ENCODE peak calls at places on chromosomes 11 and 22, in six cellular contexts. One of them, this sample, is unnamed.

GRCh38 chr22:24523873-24524272 is 28.7 kb downstream of the UPB1 start:
- DNase-seq in AG04450: no peak
- DNase-seq in stimulated activated CD8-positive, alpha-beta memory T cell treated with anti-CD3 and anti-CD28 coated beads, Interleukin-2, amount 100 ng/mL, for 1 hour: no peak
- DNase-seq in Calu3: no peak
- DNase-seq in activated CD4-positive, alpha-beta T cell treated with anti-CD3 and anti-CD28 coated beads for 48 hours: no peak
- DNase-seq in HS-5: no peak
- DNase-seq in this sample: peak; percentile 43

GRCh38 chr11:134439181-134439580 is 27.1 kb upstream of the B3GAT1 start:
- DNase-seq in AG04450: no peak
- DNase-seq in stimulated activated CD8-positive, alpha-beta memory T cell treated with anti-CD3 and anti-CD28 coated beads, Interleukin-2, amount 100 ng/mL, for 1 hour: no peak
- DNase-seq in Calu3: peak; percentile 7
- DNase-seq in activated CD4-positive, alpha-beta T cell treated with anti-CD3 and anti-CD28 coated beads for 48 hours: no peak
- DNase-seq in HS-5: no peak
- DNase-seq in this sample: no peak

GRCh38 chr11:128190312-128190711 is 397.0 kb downstream of the ETS1 start:
- DNase-seq in AG04450: no peak
- DNase-seq in stimulated activated CD8-positive, alpha-beta memory T cell treated with anti-CD3 and anti-CD28 coated beads, Interleukin-2, amount 100 ng/mL, for 1 hour: peak; percentile 6
- DNase-seq in Calu3: no peak
- DNase-seq in activated CD4-positive, alpha-beta T cell treated with anti-CD3 and anti-CD28 coated beads for 48 hours: no peak
- DNase-seq in HS-5: no peak
- DNase-seq in this sample: no peak

GRCh38 chr11:74819400-74819799 is 70.8 kb downstream of the RNF169 start:
- DNase-seq in AG04450: no peak
- DNase-seq in stimulated activated CD8-positive, alpha-beta memory T cell treated with anti-CD3 and anti-CD28 coated beads, Interleukin-2, amount 100 ng/mL, for 1 hour: no peak
- DNase-seq in Calu3: no peak
- DNase-seq in activated CD4-positive, alpha-beta T cell treated with anti-CD3 and anti-CD28 coated beads for 48 hours: no peak
- DNase-seq in HS-5: no peak
- DNase-seq in this sample: peak; percentile 15

GRCh38 chr22:46063861-46064235 is 86.5 kb upstream of the PPARA start:
- DNase-seq in AG04450: no peak
- DNase-seq in stimulated activated CD8-positive, alpha-beta memory T cell treated with anti-CD3 and anti-CD28 coated beads, Interleukin-2, amount 100 ng/mL, for 1 hour: no peak
- DNase-seq in Calu3: no peak
- DNase-seq in activated CD4-positive, alpha-beta T cell treated with anti-CD3 and anti-CD28 coated beads for 48 hours: no peak
- DNase-seq in HS-5: no peak
- DNase-seq in this sample: no peak

GRCh38 chr11:118343981-118344521 is at the start of gene CD3G:
- DNase-seq in AG04450: no peak
- DNase-seq in stimulated activated CD8-positive, alpha-beta memory T cell treated with anti-CD3 and anti-CD28 coated beads, Interleukin-2, amount 100 ng/mL, for 1 hour: peak; percentile 48
- DNase-seq in Calu3: no peak
- DNase-seq in activated CD4-positive, alpha-beta T cell treated with anti-CD3 and anti-CD28 coated beads for 48 hours: peak; percentile 81
- DNase-seq in HS-5: no peak
- DNase-seq in this sample: no peak

GRCh38 chr11:126007263-126007662 is 55.4 kb downstream of the CDON start:
- DNase-seq in AG04450: no peak
- DNase-seq in stimulated activated CD8-positive, alpha-beta memory T cell treated with anti-CD3 and anti-CD28 coated beads, Interleukin-2, amount 100 ng/mL, for 1 hour: no peak
- DNase-seq in Calu3: peak; percentile 3
- DNase-seq in activated CD4-positive, alpha-beta T cell treated with anti-CD3 and anti-CD28 coated beads for 48 hours: no peak
- DNase-seq in HS-5: peak; percentile 15
- DNase-seq in this sample: no peak

GRCh38 chr11:69242583-69242940 is 51.4 kb upstream of the MYEOV start:
- DNase-seq in AG04450: no peak
- DNase-seq in stimulated activated CD8-positive, alpha-beta memory T cell treated with anti-CD3 and anti-CD28 coated beads, Interleukin-2, amount 100 ng/mL, for 1 hour: no peak
- DNase-seq in Calu3: no peak
- DNase-seq in activated CD4-positive, alpha-beta T cell treated with anti-CD3 and anti-CD28 coated beads for 48 hours: no peak
- DNase-seq in HS-5: no peak
- DNase-seq in this sample: no peak

GRCh38 chr11:1933416-1934325 is 13.5 kb upstream of the MRPL23 start:
- DNase-seq in AG04450: no peak
- DNase-seq in stimulated activated CD8-positive, alpha-beta memory T cell treated with anti-CD3 and anti-CD28 coated beads, Interleukin-2, amount 100 ng/mL, for 1 hour: no peak
- DNase-seq in Calu3: no peak
- DNase-seq in activated CD4-positive, alpha-beta T cell treated with anti-CD3 and anti-CD28 coated beads for 48 hours: no peak
- DNase-seq in HS-5: no peak
- DNase-seq in this sample: no peak

GRCh38 chr11:22884268-22884667 is 24.0 kb upstream of the CCDC179 start:
- DNase-seq in AG04450: no peak
- DNase-seq in stimulated activated CD8-positive, alpha-beta memory T cell treated with anti-CD3 and anti-CD28 coated beads, Interleukin-2, amount 100 ng/mL, for 1 hour: no peak
- DNase-seq in Calu3: no peak
- DNase-seq in activated CD4-positive, alpha-beta T cell treated with anti-CD3 and anti-CD28 coated beads for 48 hours: no peak
- DNase-seq in HS-5: no peak
- DNase-seq in this sample: no peak

GRCh38 chr11:2518983-2519340 is 74.2 kb downstream of the KCNQ1 start:
- DNase-seq in AG04450: no peak
- DNase-seq in stimulated activated CD8-positive, alpha-beta memory T cell treated with anti-CD3 and anti-CD28 coated beads, Interleukin-2, amount 100 ng/mL, for 1 hour: no peak
- DNase-seq in Calu3: no peak
- DNase-seq in activated CD4-positive, alpha-beta T cell treated with anti-CD3 and anti-CD28 coated beads for 48 hours: no peak
- DNase-seq in HS-5: no peak
- DNase-seq in this sample: no peak

GRCh38 chr22:46660604-46661201 is 40.5 kb downstream of the GRAMD4 start:
- DNase-seq in AG04450: no peak
- DNase-seq in stimulated activated CD8-positive, alpha-beta memory T cell treated with anti-CD3 and anti-CD28 coated beads, Interleukin-2, amount 100 ng/mL, for 1 hour: no peak
- DNase-seq in Calu3: peak; percentile 24
- DNase-seq in activated CD4-positive, alpha-beta T cell treated with anti-CD3 and anti-CD28 coated beads for 48 hours: no peak
- DNase-seq in HS-5: no peak
- DNase-seq in this sample: no peak

GRCh38 chr11:126197277-126197939 is 14.0 kb downstream of the RPUSD4 start:
- DNase-seq in AG04450: peak; percentile 39
- DNase-seq in stimulated activated CD8-positive, alpha-beta memory T cell treated with anti-CD3 and anti-CD28 coated beads, Interleukin-2, amount 100 ng/mL, for 1 hour: no peak
- DNase-seq in Calu3: no peak
- DNase-seq in activated CD4-positive, alpha-beta T cell treated with anti-CD3 and anti-CD28 coated beads for 48 hours: no peak
- DNase-seq in HS-5: peak; percentile 39
- DNase-seq in this sample: peak; percentile 72

GRCh38 chr11:111975076-111975806 is 38.1 kb downstream of the DIXDC1 start:
- DNase-seq in AG04450: no peak
- DNase-seq in stimulated activated CD8-positive, alpha-beta memory T cell treated with anti-CD3 and anti-CD28 coated beads, Interleukin-2, amount 100 ng/mL, for 1 hour: no peak
- DNase-seq in Calu3: no peak
- DNase-seq in activated CD4-positive, alpha-beta T cell treated with anti-CD3 and anti-CD28 coated beads for 48 hours: no peak
- DNase-seq in HS-5: no peak
- DNase-seq in this sample: no peak

GRCh38 chr11:82045748-82046457 is 687.8 kb downstream of the FAM181B start:
- DNase-seq in AG04450: no peak
- DNase-seq in stimulated activated CD8-positive, alpha-beta memory T cell treated with anti-CD3 and anti-CD28 coated beads, Interleukin-2, amount 100 ng/mL, for 1 hour: no peak
- DNase-seq in Calu3: no peak
- DNase-seq in activated CD4-positive, alpha-beta T cell treated with anti-CD3 and anti-CD28 coated beads for 48 hours: no peak
- DNase-seq in HS-5: no peak
- DNase-seq in this sample: no peak

GRCh38 chr22:46604306-46604690 is 15.9 kb upstream of the GRAMD4 start:
- DNase-seq in AG04450: no peak
- DNase-seq in stimulated activated CD8-positive, alpha-beta memory T cell treated with anti-CD3 and anti-CD28 coated beads, Interleukin-2, amount 100 ng/mL, for 1 hour: no peak
- DNase-seq in Calu3: no peak
- DNase-seq in activated CD4-positive, alpha-beta T cell treated with anti-CD3 and anti-CD28 coated beads for 48 hours: peak; percentile 88
- DNase-seq in HS-5: no peak
- DNase-seq in this sample: no peak

GRCh38 chr11:125376117-125376516 is 119.9 kb downstream of the FEZ1 start:
- DNase-seq in AG04450: no peak
- DNase-seq in stimulated activated CD8-positive, alpha-beta memory T cell treated with anti-CD3 and anti-CD28 coated beads, Interleukin-2, amount 100 ng/mL, for 1 hour: no peak
- DNase-seq in Calu3: no peak
- DNase-seq in activated CD4-positive, alpha-beta T cell treated with anti-CD3 and anti-CD28 coated beads for 48 hours: no peak
- DNase-seq in HS-5: no peak
- DNase-seq in this sample: no peak

GRCh38 chr11:45799562-45799961 is 5.4 kb upstream of the SLC35C1 start:
- DNase-seq in AG04450: no peak
- DNase-seq in stimulated activated CD8-positive, alpha-beta memory T cell treated with anti-CD3 and anti-CD28 coated beads, Interleukin-2, amount 100 ng/mL, for 1 hour: no peak
- DNase-seq in Calu3: no peak
- DNase-seq in activated CD4-positive, alpha-beta T cell treated with anti-CD3 and anti-CD28 coated beads for 48 hours: no peak
- DNase-seq in HS-5: no peak
- DNase-seq in this sample: no peak

GRCh38 chr22:24496661-24497060 is 1.5 kb downstream of the UPB1 start:
- DNase-seq in AG04450: no peak
- DNase-seq in stimulated activated CD8-positive, alpha-beta memory T cell treated with anti-CD3 and anti-CD28 coated beads, Interleukin-2, amount 100 ng/mL, for 1 hour: no peak
- DNase-seq in Calu3: no peak
- DNase-seq in activated CD4-positive, alpha-beta T cell treated with anti-CD3 and anti-CD28 coated beads for 48 hours: no peak
- DNase-seq in HS-5: no peak
- DNase-seq in this sample: no peak

GRCh38 chr11:125925247-125925740 is 20.6 kb upstream of the VSIG10L2 start:
- DNase-seq in AG04450: no peak
- DNase-seq in stimulated activated CD8-positive, alpha-beta memory T cell treated with anti-CD3 and anti-CD28 coated beads, Interleukin-2, amount 100 ng/mL, for 1 hour: no peak
- DNase-seq in Calu3: no peak
- DNase-seq in activated CD4-positive, alpha-beta T cell treated with anti-CD3 and anti-CD28 coated beads for 48 hours: no peak
- DNase-seq in HS-5: no peak
- DNase-seq in this sample: no peak

GRCh38 chr22:36765943-36766450 is 9.9 kb downstream of the IFT27 start:
- DNase-seq in AG04450: peak; percentile 3
- DNase-seq in stimulated activated CD8-positive, alpha-beta memory T cell treated with anti-CD3 and anti-CD28 coated beads, Interleukin-2, amount 100 ng/mL, for 1 hour: no peak
- DNase-seq in Calu3: no peak
- DNase-seq in activated CD4-positive, alpha-beta T cell treated with anti-CD3 and anti-CD28 coated beads for 48 hours: no peak
- DNase-seq in HS-5: no peak
- DNase-seq in this sample: no peak

GRCh38 chr11:56876621-56877312 is 111.9 kb upstream of the OR5AK2 start:
- DNase-seq in AG04450: no peak
- DNase-seq in stimulated activated CD8-positive, alpha-beta memory T cell treated with anti-CD3 and anti-CD28 coated beads, Interleukin-2, amount 100 ng/mL, for 1 hour: no peak
- DNase-seq in Calu3: no peak
- DNase-seq in activated CD4-positive, alpha-beta T cell treated with anti-CD3 and anti-CD28 coated beads for 48 hours: no peak
- DNase-seq in HS-5: peak; percentile 11
- DNase-seq in this sample: no peak

GRCh38 chr11:27409742-27410141 is 46.7 kb upstream of the CCDC34 start:
- DNase-seq in AG04450: no peak
- DNase-seq in stimulated activated CD8-positive, alpha-beta memory T cell treated with anti-CD3 and anti-CD28 coated beads, Interleukin-2, amount 100 ng/mL, for 1 hour: no peak
- DNase-seq in Calu3: no peak
- DNase-seq in activated CD4-positive, alpha-beta T cell treated with anti-CD3 and anti-CD28 coated beads for 48 hours: no peak
- DNase-seq in HS-5: no peak
- DNase-seq in this sample: no peak

GRCh38 chr11:57751676-57752253 is at the start of gene BTBD18:
- DNase-seq in AG04450: no peak
- DNase-seq in stimulated activated CD8-positive, alpha-beta memory T cell treated with anti-CD3 and anti-CD28 coated beads, Interleukin-2, amount 100 ng/mL, for 1 hour: no peak
- DNase-seq in Calu3: peak; percentile 54
- DNase-seq in activated CD4-positive, alpha-beta T cell treated with anti-CD3 and anti-CD28 coated beads for 48 hours: no peak
- DNase-seq in HS-5: no peak
- DNase-seq in this sample: no peak

GRCh38 chr11:7314811-7315604 is 63.3 kb downstream of the SYT9 start:
- DNase-seq in AG04450: no peak
- DNase-seq in stimulated activated CD8-positive, alpha-beta memory T cell treated with anti-CD3 and anti-CD28 coated beads, Interleukin-2, amount 100 ng/mL, for 1 hour: no peak
- DNase-seq in Calu3: no peak
- DNase-seq in activated CD4-positive, alpha-beta T cell treated with anti-CD3 and anti-CD28 coated beads for 48 hours: no peak
- DNase-seq in HS-5: no peak
- DNase-seq in this sample: no peak

GRCh38 chr22:28750471-28750881 is 8.6 kb downstream of the HSCB start:
- DNase-seq in AG04450: peak; percentile 55
- DNase-seq in stimulated activated CD8-positive, alpha-beta memory T cell treated with anti-CD3 and anti-CD28 coated beads, Interleukin-2, amount 100 ng/mL, for 1 hour: no peak
- DNase-seq in Calu3: no peak
- DNase-seq in activated CD4-positive, alpha-beta T cell treated with anti-CD3 and anti-CD28 coated beads for 48 hours: no peak
- DNase-seq in HS-5: peak; percentile 37
- DNase-seq in this sample: peak; percentile 57

GRCh38 chr11:892106-892505 is 18.5 kb downstream of the CHID1 start:
- DNase-seq in AG04450: no peak
- DNase-seq in stimulated activated CD8-positive, alpha-beta memory T cell treated with anti-CD3 and anti-CD28 coated beads, Interleukin-2, amount 100 ng/mL, for 1 hour: no peak
- DNase-seq in Calu3: no peak
- DNase-seq in activated CD4-positive, alpha-beta T cell treated with anti-CD3 and anti-CD28 coated beads for 48 hours: no peak
- DNase-seq in HS-5: no peak
- DNase-seq in this sample: no peak

GRCh38 chr11:46694095-46694494 is 6.3 kb downstream of the ARHGAP1 start:
- DNase-seq in AG04450: no peak
- DNase-seq in stimulated activated CD8-positive, alpha-beta memory T cell treated with anti-CD3 and anti-CD28 coated beads, Interleukin-2, amount 100 ng/mL, for 1 hour: no peak
- DNase-seq in Calu3: no peak
- DNase-seq in activated CD4-positive, alpha-beta T cell treated with anti-CD3 and anti-CD28 coated beads for 48 hours: no peak
- DNase-seq in HS-5: no peak
- DNase-seq in this sample: no peak

GRCh38 chr22:26079009-26079408 is 90.3 kb upstream of the SEZ6L start:
- DNase-seq in AG04450: no peak
- DNase-seq in stimulated activated CD8-positive, alpha-beta memory T cell treated with anti-CD3 and anti-CD28 coated beads, Interleukin-2, amount 100 ng/mL, for 1 hour: no peak
- DNase-seq in Calu3: no peak
- DNase-seq in activated CD4-positive, alpha-beta T cell treated with anti-CD3 and anti-CD28 coated beads for 48 hours: no peak
- DNase-seq in HS-5: no peak
- DNase-seq in this sample: no peak

GRCh38 chr22:23569291-23569690 is 10.8 kb downstream of the IGLL1 start:
- DNase-seq in AG04450: no peak
- DNase-seq in stimulated activated CD8-positive, alpha-beta memory T cell treated with anti-CD3 and anti-CD28 coated beads, Interleukin-2, amount 100 ng/mL, for 1 hour: no peak
- DNase-seq in Calu3: no peak
- DNase-seq in activated CD4-positive, alpha-beta T cell treated with anti-CD3 and anti-CD28 coated beads for 48 hours: no peak
- DNase-seq in HS-5: no peak
- DNase-seq in this sample: no peak

GRCh38 chr11:119377112-119377901 is 4.2 kb downstream of the USP2 start:
- DNase-seq in AG04450: no peak
- DNase-seq in stimulated activated CD8-positive, alpha-beta memory T cell treated with anti-CD3 and anti-CD28 coated beads, Interleukin-2, amount 100 ng/mL, for 1 hour: no peak
- DNase-seq in Calu3: no peak
- DNase-seq in activated CD4-positive, alpha-beta T cell treated with anti-CD3 and anti-CD28 coated beads for 48 hours: no peak
- DNase-seq in HS-5: no peak
- DNase-seq in this sample: no peak